ENCODE peak calls at places on chromosome 13, in six cellular contexts. T is H9, W is neuronal stem cell, Z is IMR-90, M is mesendoderm, I is H1. U is an unnamed sample.

GRCh38 chr13:79987323-79987722 is 353.6 kb downstream of the SPRY2 start:
- DNase-seq in T (no peak), I (no peak), W (no peak), Z (peak), M (no peak), U (no peak)

GRCh38 chr13:21330126-21330861 is 128.8 kb downstream of the ZDHHC20 start:
- DNase-seq in M (no peak), T (no peak), I (no peak), Z (peak), W (no peak), U (peak)

GRCh38 chr13:27797228-27797624 is 4.9 kb downstream of the GSX1 start:
- DNase-seq in I (no peak), W (peak), M (peak), T (peak), Z (peak), U (peak)

GRCh38 chr13:95137096-95137495 is 164.2 kb downstream of the ABCC4 start:
- DNase-seq in Z (peak), W (no peak), I (no peak), T (no peak), M (no peak), U (peak)

GRCh38 chr13:46119883-46120614 is 15.2 kb upstream of the CPB2 start:
- DNase-seq in I (no peak), T (no peak), M (peak), W (no peak), Z (peak), U (peak)

GRCh38 chr13:26051231-26052135 is at the start of gene SHISA2:
- DNase-seq in T (peak), W (peak), M (peak), Z (peak), I (peak), U (peak)

GRCh38 chr13:26325876-26326275 is 71.9 kb downstream of the CDK8 start:
- DNase-seq in T (no peak), I (no peak), Z (peak), W (no peak), M (no peak), U (peak)

GRCh38 chr13:100512422-100512821 is 76.2 kb downstream of the GGACT start:
- DNase-seq in W (no peak), M (no peak), I (no peak), Z (peak), T (no peak), U (peak)

GRCh38 chr13:111459803-111460547 is 139.5 kb downstream of the TEX29 start:
- DNase-seq in M (no peak), I (no peak), W (no peak), Z (no peak), T (no peak), U (no peak)

GRCh38 chr13:21079761-21080730 is 18.7 kb upstream of the LATS2 start:
- DNase-seq in Z (peak), M (peak), W (no peak), T (no peak), I (no peak), U (peak)

GRCh38 chr13:110402301-110403069 is 95.4 kb downstream of the COL4A2 start:
- DNase-seq in Z (no peak), W (no peak), I (no peak), T (no peak), M (no peak), U (no peak)
- H2AK5ac ChIP-seq in Z (peak), W (no peak), I (no peak), T (no peak), M (no peak), U (peak)

GRCh38 chr13:51455532-51455931 is 2.7 kb upstream of the INTS6 start:
- DNase-seq in I (no peak), T (no peak), W (no peak), Z (no peak), M (no peak), U (no peak)

GRCh38 chr13:51452391-51453307 is at the start of gene INTS6:
- DNase-seq in T (peak), Z (peak), M (peak), I (peak), W (peak), U (peak)

GRCh38 chr13:51451467-51452390 is 1.1 kb downstream of the INTS6 start:
- DNase-seq in M (peak), W (peak), T (peak), I (peak), Z (peak), U (peak)

GRCh38 chr13:51453959-51454703 is 1.3 kb upstream of the INTS6 start:
- DNase-seq in I (no peak), T (no peak), W (peak), Z (peak), M (peak), U (peak)

GRCh38 chr13:51453308-51453958 is 597 bp upstream of the INTS6 start:
- DNase-seq in M (no peak), I (no peak), W (no peak), Z (no peak), T (no peak), U (peak)
- H2AK5ac ChIP-seq in M (no peak), I (no peak), W (peak), Z (peak), T (no peak), U (no peak)

GRCh38 chr13:23621316-23621645 is 51.1 kb downstream of the TNFRSF19 start:
- DNase-seq in T (no peak), M (peak), I (no peak), W (no peak), Z (peak), U (peak)

GRCh38 chr13:23620211-23620610 is 50.0 kb downstream of the TNFRSF19 start:
- DNase-seq in M (no peak), W (no peak), T (no peak), I (no peak), Z (no peak), U (no peak)

GRCh38 chr13:23622991-23623390 is 52.8 kb downstream of the TNFRSF19 start:
- DNase-seq in T (no peak), W (no peak), Z (no peak), I (no peak), M (no peak), U (no peak)

GRCh38 chr13:23619073-23619855 is 49.1 kb downstream of the TNFRSF19 start:
- DNase-seq in Z (no peak), M (no peak), T (no peak), W (no peak), I (no peak), U (no peak)

DNA sequence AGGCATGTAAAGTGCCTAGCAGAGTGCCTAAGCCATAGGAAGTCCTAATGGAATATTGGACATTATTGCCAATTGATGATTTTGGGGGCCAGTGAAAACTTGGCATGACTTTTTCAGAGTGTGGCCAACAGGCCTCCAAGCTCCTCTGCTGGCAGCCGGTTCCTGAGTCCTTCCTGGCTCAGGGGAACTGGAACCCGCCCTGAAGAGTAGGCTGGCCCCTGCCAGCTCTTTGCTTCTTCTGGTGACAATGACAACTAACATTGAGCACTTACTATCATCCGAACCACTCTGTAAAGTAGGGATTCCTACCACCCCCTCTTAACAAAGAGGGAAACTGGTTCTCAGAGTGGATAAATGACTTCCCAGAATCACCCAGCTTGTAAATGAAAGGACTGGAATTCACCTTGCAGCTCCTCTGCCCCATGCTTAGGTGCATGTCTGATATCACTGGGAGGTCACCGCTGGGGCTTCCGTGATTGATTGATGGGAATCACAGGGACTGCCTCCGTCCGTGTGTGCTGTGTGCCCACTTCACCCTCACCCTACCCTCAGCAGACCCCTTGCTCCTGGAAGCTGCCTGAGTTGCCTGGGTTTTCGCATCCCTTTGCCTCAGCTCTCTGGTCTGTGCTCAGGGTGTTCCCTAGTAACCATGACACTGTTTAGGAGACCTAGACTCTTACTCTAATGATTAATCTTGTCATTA is 50.6 kb downstream of the TNFRSF19 start:
- DNase-seq in W (no peak), M (no peak), T (no peak), Z (no peak), I (no peak), U (no peak)
- H2AK5ac ChIP-seq in W (no peak), M (no peak), T (no peak), Z (peak), I (no peak), U (peak)

GRCh38 chr13:77036294-77036693 is 9.3 kb upstream of the FBXL3 start:
- DNase-seq in T (no peak), I (no peak), M (no peak), Z (no peak), W (no peak), U (no peak)

GRCh38 chr13:77042566-77043177 is 15.7 kb upstream of the FBXL3 start:
- DNase-seq in I (no peak), M (no peak), T (no peak), W (no peak), Z (peak), U (peak)

GRCh38 chr13:77040076-77040475 is 13.1 kb upstream of the FBXL3 start:
- DNase-seq in W (no peak), Z (no peak), T (no peak), I (no peak), M (no peak), U (no peak)

GRCh38 chr13:77038907-77039470 is 12.0 kb upstream of the FBXL3 start:
- DNase-seq in I (no peak), T (no peak), W (no peak), Z (no peak), M (no peak), U (no peak)

GRCh38 chr13:77040835-77041234 is 13.9 kb upstream of the FBXL3 start:
- DNase-seq in W (no peak), T (no peak), M (no peak), I (no peak), Z (no peak), U (no peak)
- H2AK5ac ChIP-seq in W (no peak), T (no peak), M (no peak), I (no peak), Z (no peak), U (no peak)

DNA sequence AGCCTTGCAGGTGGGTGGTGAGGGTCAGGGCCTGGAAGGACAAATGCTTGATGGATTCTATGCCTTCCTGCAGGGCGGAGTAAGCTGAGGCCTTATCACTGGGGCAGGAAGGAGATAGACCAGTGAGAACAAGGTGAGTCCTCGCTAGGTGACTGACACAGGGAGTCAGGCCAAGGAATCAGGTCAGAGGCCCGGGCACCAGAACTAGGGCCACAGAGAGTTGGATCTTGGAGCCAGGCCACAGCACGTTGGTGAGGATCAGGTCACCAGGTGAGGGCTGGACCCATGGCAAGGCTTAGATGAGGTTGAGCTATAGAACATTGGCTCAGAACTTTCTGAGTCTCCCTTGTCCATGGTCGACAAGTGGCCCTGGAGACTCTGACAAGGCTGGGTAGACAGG is 328.2 kb downstream of the FOXO1 start:
- DNase-seq in W (no peak), T (no peak), M (no peak), I (no peak), Z (no peak), U (no peak)
- H2AK5ac ChIP-seq in W (peak), T (no peak), M (no peak), I (no peak), Z (no peak), U (no peak)

DNA sequence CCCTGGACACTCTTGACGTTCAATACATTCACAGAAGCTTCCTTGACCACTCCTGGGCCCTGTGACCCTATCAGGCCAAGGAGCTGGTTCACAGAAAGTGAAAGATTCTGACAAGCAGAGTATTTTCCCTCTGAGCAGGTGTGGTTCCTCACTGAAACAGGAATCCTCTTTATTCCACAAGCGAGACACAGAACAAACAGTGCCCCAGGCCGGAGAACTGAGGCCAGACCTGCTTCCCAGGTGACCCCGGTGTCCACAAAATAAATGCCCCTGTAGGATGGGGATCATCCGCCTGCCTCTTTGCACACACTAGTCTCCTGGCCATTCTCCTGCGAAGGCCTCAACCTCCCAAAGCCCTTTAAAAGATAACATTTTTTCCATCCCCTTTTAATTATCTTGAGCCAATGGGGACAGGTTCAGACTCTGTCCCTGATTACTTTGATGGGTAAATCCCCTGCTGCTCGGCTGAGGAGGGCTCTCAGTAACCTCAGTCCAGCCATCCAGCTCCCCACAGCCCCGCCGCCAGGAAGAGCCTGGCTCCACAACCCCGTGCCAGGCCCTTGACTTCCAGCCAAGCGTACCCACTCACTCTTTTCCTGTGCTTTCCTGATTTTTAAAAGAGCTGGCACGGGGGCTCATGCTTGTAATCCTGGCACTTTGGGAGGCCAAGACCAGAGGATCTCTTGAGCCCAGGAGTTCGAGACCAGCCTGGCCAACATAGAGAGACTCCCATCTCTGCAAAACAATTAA is 129.1 kb downstream of the FOXO1 start:
- DNase-seq in Z (no peak), W (no peak), T (no peak), M (peak), I (no peak), U (no peak)
- H2AK5ac ChIP-seq in Z (no peak), W (no peak), T (no peak), M (no peak), I (peak), U (no peak)

GRCh38 chr13:30172593-30173300 is 134.6 kb downstream of the KATNAL1 start:
- DNase-seq in W (no peak), Z (no peak), T (no peak), I (no peak), M (no peak), U (no peak)

GRCh38 chr13:30165791-30166190 is 141.6 kb downstream of the KATNAL1 start:
- DNase-seq in Z (no peak), M (no peak), W (peak), T (no peak), I (no peak), U (no peak)

GRCh38 chr13:30173301-30173605 is 134.1 kb downstream of the KATNAL1 start:
- DNase-seq in T (no peak), I (no peak), Z (no peak), W (no peak), M (peak), U (peak)

GRCh38 chr13:30170569-30170968 is 136.8 kb downstream of the KATNAL1 start:
- DNase-seq in Z (no peak), T (no peak), I (no peak), W (no peak), M (no peak), U (no peak)

GRCh38 chr13:30169442-30169841 is 137.9 kb downstream of the KATNAL1 start:
- DNase-seq in I (no peak), Z (no peak), M (no peak), T (no peak), W (no peak), U (peak)
- H2AK5ac ChIP-seq in I (no peak), Z (no peak), M (no peak), T (no peak), W (no peak), U (no peak)

DNA sequence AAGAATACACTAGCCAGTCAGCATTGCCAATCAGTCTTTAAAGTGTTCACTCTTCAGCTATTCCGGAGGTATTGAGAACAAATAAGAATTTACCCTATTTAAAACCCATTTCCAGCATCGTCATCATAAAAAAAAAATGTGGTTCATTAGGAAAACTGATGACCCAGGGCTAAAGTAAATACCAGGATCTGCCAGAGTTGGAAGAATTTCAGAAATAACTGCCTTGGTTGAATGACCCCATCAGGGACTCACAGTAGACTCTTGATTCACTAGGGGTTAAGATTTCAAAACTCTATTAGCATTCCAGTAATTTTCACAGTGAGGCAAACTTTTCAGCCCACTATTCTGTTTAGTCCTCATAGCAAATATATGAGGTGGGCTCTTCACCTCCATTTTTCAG is 377.0 kb downstream of the ITGBL1 start:
- DNase-seq in I (no peak), W (no peak), Z (no peak), M (no peak), T (no peak), U (no peak)
- H2AK5ac ChIP-seq in I (no peak), W (no peak), Z (no peak), M (no peak), T (no peak), U (no peak)

GRCh38 chr13:42056146-42056545 is 7.7 kb downstream of the DGKH start:
- DNase-seq in Z (no peak), T (no peak), I (no peak), W (no peak), M (no peak), U (no peak)

GRCh38 chr13:42056585-42056984 is 8.1 kb downstream of the DGKH start:
- DNase-seq in M (no peak), I (no peak), T (no peak), Z (no peak), W (no peak), U (no peak)

GRCh38 chr13:42054798-42055499 is 6.5 kb downstream of the DGKH start:
- DNase-seq in T (no peak), W (no peak), Z (no peak), I (no peak), M (no peak), U (no peak)

GRCh38 chr13:42057918-42058530 is 9.6 kb downstream of the DGKH start:
- DNase-seq in M (no peak), I (no peak), W (no peak), T (no peak), Z (no peak), U (no peak)

DNA sequence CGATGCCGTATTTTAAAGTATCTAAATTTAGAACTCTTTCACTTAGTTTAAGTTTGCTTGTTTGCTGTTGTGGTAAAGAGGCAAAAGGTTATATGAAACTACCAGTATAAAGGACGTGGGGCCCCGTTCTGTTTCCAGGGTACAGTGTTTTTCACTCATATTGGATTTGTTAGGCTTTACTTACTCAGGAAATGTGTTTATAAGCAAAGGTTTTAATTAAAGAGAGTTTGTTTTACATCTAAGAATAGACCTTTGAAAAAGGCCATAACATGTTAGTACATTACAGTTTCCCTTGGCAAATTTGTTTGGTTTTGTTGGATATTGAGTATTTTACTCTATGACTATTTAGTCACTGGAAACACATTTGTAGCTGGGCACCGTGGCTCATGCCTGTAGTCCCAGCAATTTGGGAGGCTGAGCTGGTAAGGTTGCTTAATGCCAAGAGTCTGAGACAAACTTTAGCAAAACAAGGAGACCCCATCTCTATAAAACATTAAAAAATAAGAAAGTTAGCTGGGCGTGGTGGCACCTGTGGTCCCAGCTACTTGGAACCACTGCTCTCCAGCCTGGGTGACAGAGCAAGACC is 7.1 kb downstream of the DGKH start:
- DNase-seq in I (no peak), Z (no peak), M (no peak), T (no peak), W (no peak), U (no peak)
- H2AK5ac ChIP-seq in I (no peak), Z (no peak), M (no peak), T (no peak), W (no peak), U (no peak)

DNA sequence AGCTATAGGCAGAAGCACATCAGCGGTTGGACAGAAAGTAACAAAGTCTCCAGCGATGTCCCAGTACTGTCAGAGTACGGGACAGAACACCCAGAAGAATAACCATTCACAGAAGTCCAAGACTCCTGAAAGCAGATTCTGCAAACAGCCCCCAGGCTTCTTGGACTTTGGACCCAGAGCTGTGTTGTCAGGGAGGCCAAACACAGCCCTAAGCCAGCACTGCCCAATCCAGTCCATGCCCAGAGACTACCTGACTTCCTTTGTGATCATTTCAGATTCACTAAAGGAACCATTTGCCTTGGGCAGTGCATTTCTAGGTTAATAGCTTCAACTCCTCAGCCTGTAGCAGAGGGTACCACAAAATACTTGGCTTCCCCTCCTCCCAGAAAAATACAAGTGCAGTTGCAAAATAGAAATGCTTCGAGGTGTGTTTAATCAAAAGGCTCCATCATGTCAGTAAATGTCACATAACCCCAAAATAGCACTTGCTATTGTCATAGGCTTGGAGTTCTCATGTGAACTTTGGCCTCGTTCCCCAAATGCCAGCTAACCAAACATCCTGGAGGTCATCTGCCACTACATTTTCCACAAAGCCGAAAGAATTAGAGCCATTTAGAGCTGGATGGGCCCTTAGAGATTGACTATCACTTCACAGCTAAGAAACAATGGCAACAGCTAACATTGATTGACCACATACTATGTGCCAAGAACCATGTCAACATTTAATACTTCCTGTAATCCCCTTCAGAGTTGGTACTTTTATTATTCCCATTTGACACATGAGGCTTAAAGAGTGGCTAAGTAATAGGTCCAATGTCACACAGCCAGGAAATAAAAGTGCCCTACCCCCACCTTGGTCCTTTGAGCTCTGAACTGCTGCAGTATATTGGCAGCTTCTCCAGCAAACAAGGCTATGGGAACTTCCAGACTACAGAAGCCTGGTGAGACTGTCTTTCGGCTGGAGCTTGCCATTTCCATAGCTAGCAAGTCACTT is 329.9 kb downstream of the FOXO1 start:
- DNase-seq in M (no peak), I (no peak), Z (no peak), T (no peak), W (no peak), U (no peak)
- H2AK5ac ChIP-seq in M (peak), I (no peak), Z (no peak), T (no peak), W (no peak), U (no peak)

U was measured in mesenchymal stem cell.